ENCODE peak calls at places on chromosome 15, in ten cellular contexts. I, L, T, N, D, B, G, P, O and E are unnamed samples. For H3K9me3, the result is how much of the 10 kb centered on the place peaks cover.

GRCh38 chr15:75230016-75230343 is 28.2 kb upstream of the GOLGA6C start:
- DNase-seq in I (no peak), L (peak), T (no peak), N (no peak), D (no peak), B (no peak), G (no peak), P (no peak), O (no peak), E (no peak)

GRCh38 chr15:57018151-57018550 is 99.7 kb downstream of the TCF12 start:
- DNase-seq in I (no peak), L (no peak), T (no peak), N (no peak), D (no peak), B (no peak), G (no peak), P (no peak), O (no peak), E (no peak)

GRCh38 chr15:32802296-32802936 is 84.6 kb downstream of the GREM1 start:
- DNase-seq in I (no peak), L (no peak), T (no peak), N (no peak), D (no peak), B (no peak), G (no peak), P (no peak), O (no peak), E (no peak)

GRCh38 chr15:45759910-45760309 is 125.1 kb downstream of the SQOR start:
- DNase-seq in I (no peak), L (no peak), T (no peak), N (no peak), D (no peak), B (no peak), G (no peak), P (no peak), O (no peak), E (no peak)

GRCh38 chr15:95603802-95604201 is 726.7 kb upstream of the NR2F2 start:
- DNase-seq in I (no peak), L (no peak), T (no peak), N (no peak), D (no peak), B (no peak), G (no peak), P (no peak), O (no peak), E (no peak)

GRCh38 chr15:35491999-35492398 is 54.0 kb downstream of the DPH6 start:
- DNase-seq in I (no peak), L (no peak), T (no peak), N (no peak), D (no peak), B (no peak), G (no peak), P (no peak), O (no peak), E (no peak)

GRCh38 chr15:101463265-101463664 is 26.2 kb downstream of the PCSK6 start:
- DNase-seq in I (no peak), L (no peak), T (no peak), N (no peak), D (no peak), B (peak), G (no peak), P (no peak), O (no peak), E (no peak)

GRCh38 chr15:41055706-41056105 is 60.4 kb downstream of the INO80 start:
- DNase-seq in I (no peak), L (no peak), T (no peak), N (no peak), D (no peak), B (no peak), G (no peak), P (no peak), O (no peak), E (no peak)

GRCh38 chr15:52281085-52282035 is 14.2 kb downstream of the MYO5C start:
- DNase-seq in I (no peak), L (no peak), T (no peak), N (peak), D (no peak), B (peak), G (no peak), P (no peak), O (no peak), E (no peak)

GRCh38 chr15:28027714-28028076 is 71.4 kb downstream of the OCA2 start:
- DNase-seq in I (no peak), L (no peak), T (no peak), N (no peak), D (no peak), B (no peak), G (no peak), P (no peak), O (no peak), E (no peak)

GRCh38 chr15:67945951-67946700 is 106.3 kb upstream of the RNU6-1 start:
- DNase-seq in I (peak), L (peak), T (no peak), N (no peak), D (no peak), B (no peak), G (peak), P (peak), O (no peak), E (peak)

GRCh38 chr15:67181221-67181639 is 73.2 kb downstream of the AAGAB start:
- DNase-seq in I (no peak), L (no peak), T (no peak), N (no peak), D (no peak), B (no peak), G (no peak), P (peak), O (peak), E (peak)

GRCh38 chr15:58179741-58180381 is 41.7 kb downstream of the AQP9 start:
- DNase-seq in I (no peak), L (no peak), T (no peak), N (no peak), D (no peak), B (no peak), G (peak), P (no peak), O (no peak), E (no peak)

GRCh38 chr15:78282324-78282723 is 17.1 kb downstream of the SKIC8 start:
- DNase-seq in I (no peak), L (no peak), T (no peak), N (no peak), D (no peak), B (no peak), G (no peak), P (no peak), O (no peak), E (no peak)

GRCh38 chr15:28456476-28457395 is 76.0 kb downstream of the GOLGA8G start:
- DNase-seq in I (no peak), L (no peak), T (no peak), N (peak), D (peak), B (no peak), G (no peak), P (no peak), O (no peak), E (peak)

GRCh38 chr15:85554852-85555521 is 174.6 kb downstream of the AKAP13 start:
- DNase-seq in I (no peak), L (no peak), T (no peak), N (no peak), D (no peak), B (no peak), G (no peak), P (no peak), O (no peak), E (no peak)

GRCh38 chr15:36332896-36333295 is 246.5 kb upstream of the CDIN1 start:
- DNase-seq in I (no peak), L (no peak), T (no peak), N (no peak), D (no peak), B (no peak), G (no peak), P (no peak), O (no peak), E (no peak)

GRCh38 chr15:100842756-100843730 is 36.6 kb upstream of the ALDH1A3 start:
- DNase-seq in I (no peak), L (no peak), T (no peak), N (no peak), D (no peak), B (no peak), G (no peak), P (no peak), O (no peak), E (no peak)

GRCh38 chr15:65881766-65882434 is 12.6 kb downstream of the RAB11A start:
- DNase-seq in I (no peak), L (no peak), T (no peak), N (no peak), D (no peak), B (no peak), G (no peak), P (no peak), O (no peak), E (no peak)

GRCh38 chr15:69424748-69425413 is 10.7 kb downstream of the KIF23 start:
- DNase-seq in I (no peak), L (no peak), T (no peak), N (no peak), D (no peak), B (no peak), G (no peak), P (no peak), O (no peak), E (no peak)

GRCh38 chr15:75729304-75730069 is 16.8 kb upstream of the CSPG4 start:
- DNase-seq in I (no peak), L (peak), T (no peak), N (no peak), D (peak), B (no peak), G (no peak), P (no peak), O (no peak), E (no peak)

GRCh38 chr15:57158997-57159668 is 217.2 kb upstream of the CGNL1 start:
- DNase-seq in I (no peak), L (no peak), T (no peak), N (no peak), D (no peak), B (no peak), G (no peak), P (no peak), O (no peak), E (no peak)

GRCh38 chr15:69576035-69576526 is 123.5 kb downstream of the RPLP1 start:
- DNase-seq in I (peak), L (peak), T (peak), N (peak), D (peak), B (peak), G (no peak), P (peak), O (no peak), E (peak)

GRCh38 chr15:79192462-79193036 is 90.0 kb upstream of the ANKRD34C start:
- DNase-seq in I (no peak), L (no peak), T (no peak), N (no peak), D (no peak), B (no peak), G (no peak), P (no peak), O (no peak), E (no peak)

GRCh38 chr15:40766906-40767837 is 2.6 kb upstream of the C15orf62 start:
- DNase-seq in I (peak), L (peak), T (no peak), N (no peak), D (no peak), B (no peak), G (no peak), P (no peak), O (no peak), E (no peak)

GRCh38 chr15:92803536-92803851 is 96.6 kb upstream of the CHD2 start:
- DNase-seq in I (no peak), L (no peak), T (no peak), N (no peak), D (no peak), B (no peak), G (no peak), P (no peak), O (no peak), E (no peak)

GRCh38 chr15:92803852-92804609 is 96.1 kb upstream of the CHD2 start:
- DNase-seq in I (peak), L (peak), T (peak), N (peak), D (peak), B (peak), G (peak), P (peak), O (peak), E (no peak)

GRCh38 chr15:92800013-92800412 is 100.1 kb upstream of the CHD2 start:
- DNase-seq in I (no peak), L (no peak), T (no peak), N (no peak), D (peak), B (no peak), G (no peak), P (no peak), O (no peak), E (no peak)

GRCh38 chr15:92801412-92801773 is 98.7 kb upstream of the CHD2 start:
- DNase-seq in I (peak), L (no peak), T (peak), N (no peak), D (peak), B (no peak), G (no peak), P (no peak), O (peak), E (no peak)

GRCh38 chr15:92801774-92802464 is 98.2 kb upstream of the CHD2 start:
- DNase-seq in I (peak), L (peak), T (peak), N (peak), D (no peak), B (no peak), G (peak), P (no peak), O (no peak), E (no peak)
- TF ChIP-seq POLR2A in I (no peak), L (no peak), T (no peak), N (no peak), D (no peak), B (no peak), G (no peak), P (no peak), O (no peak), E (no peak)

DNA sequence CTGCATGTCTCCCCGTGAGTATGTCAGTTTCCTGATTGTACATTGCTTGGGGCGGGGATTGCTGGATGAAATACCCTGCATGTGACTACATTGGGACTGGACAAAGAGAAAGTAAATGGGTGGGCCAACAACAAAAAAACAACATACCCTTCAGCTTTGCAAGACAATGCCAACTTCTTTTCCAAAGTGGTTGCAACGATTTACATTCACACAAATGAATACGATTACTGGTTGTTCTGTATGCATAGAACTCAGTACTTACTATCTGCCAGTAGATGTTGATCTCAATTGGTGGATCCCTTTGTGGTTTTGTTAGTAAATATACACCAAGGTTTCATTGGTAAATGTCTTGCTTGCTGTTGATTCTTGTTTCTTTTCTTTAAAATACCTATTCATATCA is 908.4 kb downstream of the AGBL1 start:
- DNase-seq in I (no peak), L (no peak), T (no peak), N (no peak), D (no peak), B (no peak), G (no peak), P (no peak), O (no peak), E (no peak)
- H3K9me3 ChIP-seq in I (under half), L (under half), T (under half), N (under half), D (under half), B (under half), G (under half), P (under half), O (under half), E (under half)

GRCh38 chr15:44426975-44427755 is at the start of gene CTDSPL2:
- DNase-seq in I (peak), L (peak), T (peak), N (peak), D (peak), B (peak), G (peak), P (peak), O (peak), E (peak)
- TF ChIP-seq POLR2A in I (peak), L (no peak), T (peak), N (peak), D (peak), B (no peak), G (peak), P (peak), O (peak), E (peak)

GRCh38 chr15:50893976-50894375 is 14.5 kb upstream of the AP4E1 start:
- DNase-seq in I (no peak), L (no peak), T (no peak), N (no peak), D (no peak), B (no peak), G (no peak), P (no peak), O (no peak), E (no peak)
- H3K9me3 ChIP-seq in I (under half), L (under half), T (under half), N (under half), D (under half), B (under half), G (under half), P (under half), O (under half), E (under half)

GRCh38 chr15:62821384-62822131 is 221.0 kb upstream of the TPM1 start:
- DNase-seq in I (peak), L (no peak), T (no peak), N (peak), D (no peak), B (peak), G (no peak), P (no peak), O (no peak), E (no peak)
- TF ChIP-seq POLR2A in I (no peak), L (no peak), T (no peak), N (no peak), D (no peak), B (no peak), G (no peak), P (no peak), O (no peak), E (no peak)

GRCh38 chr15:89377042-89377841 is 42.6 kb upstream of the POLG start:
- DNase-seq in I (no peak), L (no peak), T (no peak), N (no peak), D (peak), B (no peak), G (no peak), P (no peak), O (no peak), E (no peak)

GRCh38 chr15:89376441-89376840 is 41.8 kb upstream of the POLG start:
- DNase-seq in I (no peak), L (no peak), T (no peak), N (no peak), D (no peak), B (no peak), G (no peak), P (no peak), O (no peak), E (no peak)

GRCh38 chr15:89375093-89376062 is 40.8 kb upstream of the POLG start:
- DNase-seq in I (no peak), L (no peak), T (no peak), N (no peak), D (no peak), B (no peak), G (no peak), P (no peak), O (no peak), E (no peak)

GRCh38 chr15:89372069-89373033 is 37.7 kb upstream of the POLG start:
- DNase-seq in I (no peak), L (no peak), T (no peak), N (no peak), D (no peak), B (no peak), G (no peak), P (no peak), O (no peak), E (no peak)

DNA sequence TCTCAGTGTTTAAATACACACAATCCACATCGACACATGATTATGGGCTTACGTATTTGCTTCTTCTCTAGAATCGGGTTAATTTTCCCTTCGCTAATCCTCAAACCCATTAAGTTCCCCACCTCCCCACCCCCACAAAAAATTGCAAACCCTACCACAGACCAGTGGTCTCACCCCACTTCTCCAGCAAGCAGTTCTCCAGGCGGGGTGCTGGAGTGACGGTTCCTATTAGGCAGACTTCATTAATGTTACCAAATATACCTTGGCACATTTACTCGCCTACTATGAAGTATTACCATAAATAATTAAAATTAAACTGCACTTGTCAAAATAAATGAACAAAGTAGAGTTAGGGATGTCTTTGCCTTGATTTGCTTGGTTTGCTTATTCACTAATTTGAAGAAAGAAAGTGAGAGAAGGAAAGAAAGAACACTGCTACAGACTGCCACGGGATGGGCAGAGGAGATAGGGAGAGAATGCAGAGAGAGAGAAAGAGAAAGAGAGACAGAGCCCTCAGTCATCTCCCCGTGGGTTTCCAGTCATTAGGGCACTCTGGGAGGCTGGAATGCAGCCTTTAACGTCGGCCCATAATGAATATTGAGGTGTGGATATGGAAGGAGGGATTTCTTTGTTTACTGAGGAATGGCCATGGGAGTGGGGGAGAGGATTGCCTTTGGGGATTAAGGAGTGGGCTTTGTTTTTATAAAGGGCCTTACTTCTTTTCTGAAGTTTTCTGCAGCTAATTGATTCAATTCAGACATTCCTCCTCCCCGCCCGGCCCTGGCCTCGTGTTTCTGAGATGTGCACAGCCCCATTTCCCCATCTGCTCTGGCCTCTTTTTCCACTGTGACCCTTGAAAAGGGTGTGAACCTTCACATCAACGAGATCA is 39.7 kb upstream of the POLG start:
- DNase-seq in I (no peak), L (no peak), T (no peak), N (no peak), D (no peak), B (no peak), G (no peak), P (no peak), O (no peak), E (no peak)
- H3K9me3 ChIP-seq in I (under half), L (under half), T (under half), N (under half), D (under half), B (under half), G (under half), P (under half), O (under half), E (under half)

GRCh38 chr15:72118400-72118978 is at the start of gene SENP8:
- DNase-seq in I (no peak), L (no peak), T (no peak), N (no peak), D (no peak), B (no peak), G (peak), P (no peak), O (no peak), E (no peak)

GRCh38 chr15:72116680-72117447 is 1.1 kb downstream of the MYO9A start:
- DNase-seq in I (peak), L (peak), T (no peak), N (peak), D (no peak), B (no peak), G (no peak), P (peak), O (no peak), E (peak)

GRCh38 chr15:72113347-72114031 is 4.5 kb downstream of the MYO9A start:
- DNase-seq in I (no peak), L (no peak), T (no peak), N (no peak), D (no peak), B (no peak), G (no peak), P (no peak), O (no peak), E (no peak)

GRCh38 chr15:72117448-72117697 is 577 bp downstream of the MYO9A start:
- DNase-seq in I (peak), L (peak), T (peak), N (peak), D (no peak), B (peak), G (peak), P (peak), O (no peak), E (peak)

DNA sequence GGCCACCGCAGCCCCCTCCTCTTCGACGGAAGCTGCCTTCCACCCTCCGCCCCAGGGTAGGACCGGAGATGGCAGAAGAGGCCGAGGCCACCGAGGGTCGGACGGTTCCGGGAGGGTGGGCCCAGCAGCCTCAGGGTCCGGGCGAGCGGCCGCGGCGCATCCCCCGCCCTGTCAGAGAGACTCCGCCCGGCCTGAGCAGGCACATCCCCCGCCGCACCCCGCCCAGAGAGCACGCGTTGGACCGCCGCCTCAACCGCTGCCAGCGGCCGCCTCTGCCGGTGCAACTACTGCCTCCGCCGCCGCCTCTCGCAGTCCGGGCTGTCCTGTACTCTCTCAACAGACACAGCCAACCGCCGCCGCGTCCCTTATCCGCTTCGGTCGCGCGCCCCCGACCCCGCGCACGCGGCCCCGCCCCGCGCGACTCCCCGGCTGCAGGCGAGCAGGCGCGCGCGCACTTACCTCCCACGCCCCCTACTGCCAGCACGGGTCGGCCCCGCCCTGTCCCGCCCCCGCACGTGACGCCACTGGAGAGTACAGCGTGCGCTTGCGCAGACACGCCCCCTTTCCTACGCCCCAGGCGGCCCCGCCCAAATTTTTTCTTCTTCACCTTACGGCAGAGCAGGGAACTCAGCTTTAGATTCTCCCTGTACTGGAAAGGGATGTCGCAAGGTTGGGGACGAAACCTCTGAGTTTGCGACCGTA is at the start of gene MYO9A:
- DNase-seq in I (peak), L (peak), T (peak), N (peak), D (peak), B (peak), G (peak), P (peak), O (peak), E (peak)
- TF ChIP-seq POLR2A in I (peak), L (peak), T (peak), N (peak), D (no peak), B (no peak), G (no peak), P (peak), O (peak), E (peak)